ENCODE peak calls at places on chromosomes 7 and 10, in seven cellular contexts. K is fibroblast of the aortic adventitia, Z is body of pancreas, U is RWPE1, T is astrocyte of the spinal cord, P is HL-60, L is natural killer cell. A is an unnamed sample.

GRCh38 chr10:99435986-99436633 is 5.7 kb upstream of the GOT1 start:
- DNase-seq in K (peak; percentile 59), Z (no peak), U (no peak), T (peak; percentile 53), P (no peak), L (no peak), A (no peak)

GRCh38 chr7:81957517-81957916 is 187.7 kb upstream of the HGF start:
- DNase-seq in K (no peak), Z (no peak), U (no peak), T (no peak), P (no peak), L (no peak), A (no peak)

GRCh38 chr7:27210441-27211083 is 10.7 kb upstream of the HOXA13 start:
- DNase-seq in K (peak; percentile 45), Z (peak; percentile 38), U (no peak), T (no peak), P (peak; percentile 30), L (no peak), A (no peak)

GRCh38 chr7:34048445-34048844 is 143.1 kb downstream of the BMPER start:
- DNase-seq in K (peak; percentile 25), Z (no peak), U (no peak), T (no peak), P (no peak), L (no peak), A (no peak)

GRCh38 chr10:100928039-100928438 is 15.3 kb downstream of the SLF2 start:
- DNase-seq in K (no peak), Z (no peak), U (no peak), T (no peak), P (no peak), L (no peak), A (no peak)

GRCh38 chr10:11016959-11017574 is 605 bp upstream of the CELF2 start:
- DNase-seq in K (no peak), Z (no peak), U (no peak), T (no peak), P (no peak), L (peak; percentile 16), A (no peak)

GRCh38 chr7:110502893-110503465 is 587.9 kb upstream of the LRRN3 start:
- DNase-seq in K (no peak), Z (no peak), U (no peak), T (peak; percentile 71), P (no peak), L (no peak), A (no peak)

GRCh38 chr10:124291009-124291671 is 127.6 kb downstream of the OAT start:
- DNase-seq in K (no peak), Z (no peak), U (no peak), T (no peak), P (peak; percentile 24), L (no peak), A (no peak)

GRCh38 chr10:73871915-73872710 is 2.2 kb downstream of the CAMK2G start:
- DNase-seq in K (no peak), Z (no peak), U (peak; percentile 63), T (no peak), P (no peak), L (no peak), A (no peak)
- TF ChIP-seq CTCF in K (peak; percentile 27), Z (no peak), U (no peak), T (peak; percentile 53), P (no peak), L (no peak), A (peak; percentile 37)

GRCh38 chr10:9297580-9297979 is 1243.1 kb downstream of the GATA3 start:
- DNase-seq in K (no peak), Z (no peak), U (no peak), T (no peak), P (no peak), L (no peak), A (no peak)

GRCh38 chr10:9301554-9301953 is 1247.1 kb downstream of the GATA3 start:
- DNase-seq in K (no peak), Z (no peak), U (no peak), T (no peak), P (no peak), L (no peak), A (no peak)

GRCh38 chr10:9299966-9300365 is 1245.5 kb downstream of the GATA3 start:
- DNase-seq in K (no peak), Z (no peak), U (no peak), T (no peak), P (no peak), L (no peak), A (no peak)

GRCh38 chr10:9302142-9302746 is 1247.8 kb downstream of the GATA3 start:
- DNase-seq in K (peak; percentile 74), Z (no peak), U (peak; percentile 36), T (peak; percentile 70), P (peak; percentile 8), L (no peak), A (no peak)

DNA sequence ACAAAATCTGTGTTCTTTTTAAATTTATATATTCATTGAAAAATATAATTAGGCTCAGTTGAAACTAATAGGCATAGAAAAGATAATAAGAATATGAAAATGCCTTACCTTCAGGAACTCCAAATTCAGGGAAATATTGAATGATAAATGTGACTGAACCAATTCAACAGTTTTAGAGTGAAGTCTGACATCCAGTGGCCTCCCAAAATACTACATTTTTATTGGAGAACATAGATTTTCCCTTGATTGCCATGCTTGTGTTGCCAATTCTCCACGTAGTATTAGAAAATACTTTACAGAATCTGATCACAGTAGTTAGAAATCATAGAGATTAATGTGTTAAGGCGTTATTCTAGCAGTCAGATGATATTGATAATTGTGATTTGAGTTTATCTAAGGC is 1246.7 kb downstream of the GATA3 start:
- DNase-seq in K (peak; percentile 23), Z (no peak), U (no peak), T (peak; percentile 8), P (no peak), L (no peak), A (no peak)
- TF ChIP-seq CTCF in K (peak; percentile 27), Z (no peak), U (peak; percentile 23), T (peak; percentile 16), P (no peak), L (no peak), A (peak; percentile 47)

GRCh38 chr7:90412458-90413184 is 9.4 kb downstream of the CLDN12 start:
- DNase-seq in K (no peak), Z (peak; percentile 50), U (peak; percentile 8), T (no peak), P (peak; percentile 35), L (no peak), A (no peak)
- TF ChIP-seq CTCF in K (peak; percentile 16), Z (no peak), U (no peak), T (peak; percentile 35), P (no peak), L (peak; percentile 32), A (peak; percentile 34)

DNA sequence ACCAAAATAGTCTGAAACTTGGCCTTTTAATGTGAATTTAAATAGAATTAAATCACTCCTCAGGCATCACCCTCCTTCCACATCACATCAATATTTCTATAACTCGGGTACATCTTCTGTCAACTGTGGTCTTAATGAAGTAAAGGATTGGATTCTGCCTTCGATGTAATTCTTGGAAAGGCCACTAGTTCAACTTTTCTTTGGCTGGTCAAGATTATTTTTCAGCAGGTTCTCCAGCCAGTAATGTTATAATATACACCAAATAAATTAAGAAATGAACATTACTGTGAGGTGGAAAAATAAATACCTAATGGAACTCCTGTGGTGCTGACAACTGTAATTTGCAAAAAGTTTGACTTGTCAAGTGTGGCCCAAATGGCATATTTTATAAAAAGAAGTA is 9.7 kb upstream of the SLC16A9 start:
- DNase-seq in K (no peak), Z (no peak), U (no peak), T (no peak), P (no peak), L (no peak), A (no peak)
- TF ChIP-seq CTCF in K (peak; percentile 33), Z (no peak), U (no peak), T (peak; percentile 12), P (no peak), L (no peak), A (peak; percentile 38)

GRCh38 chr7:90312745-90313144 is 8.4 kb downstream of the FAM237B start:
- DNase-seq in K (peak; percentile 25), Z (no peak), U (no peak), T (no peak), P (no peak), L (no peak), A (no peak)
- TF ChIP-seq CTCF in K (peak; percentile 25), Z (no peak), U (peak; percentile 9), T (peak; percentile 33), P (no peak), L (no peak), A (no peak)